ENCODE peak calls at places on chromosomes 6 and 20, in six cellular contexts. One of them, this sample, is unnamed.

GRCh38 chr20:37558779-37559178 is 31.1 kb upstream of the BLCAP start:
- DNase-seq in stomach: no peak
- DNase-seq in lung: no peak
- DNase-seq in GM04503: no peak
- DNase-seq in NCI-H748 treated with DMSO at 0.1 percent for 48 hours: no peak
- DNase-seq in stimulated activated CD4-positive, alpha-beta T cell treated with anti-CD3 and anti-CD28 coated beads, Interleukin-2, amount 100 ng/mL, for 48 hours: no peak
- DNase-seq in this sample: no peak

GRCh38 chr6:168640738-168641137 is 199.8 kb downstream of the SMOC2 start:
- DNase-seq in stomach: no peak
- DNase-seq in lung: no peak
- DNase-seq in GM04503: no peak
- DNase-seq in NCI-H748 treated with DMSO at 0.1 percent for 48 hours: no peak
- DNase-seq in stimulated activated CD4-positive, alpha-beta T cell treated with anti-CD3 and anti-CD28 coated beads, Interleukin-2, amount 100 ng/mL, for 48 hours: no peak
- DNase-seq in this sample: no peak

GRCh38 chr6:17289491-17290106 is 8.4 kb downstream of the RBM24 start:
- DNase-seq in stomach: no peak
- DNase-seq in lung: peak; percentile 82
- DNase-seq in GM04503: no peak
- DNase-seq in NCI-H748 treated with DMSO at 0.1 percent for 48 hours: no peak
- DNase-seq in stimulated activated CD4-positive, alpha-beta T cell treated with anti-CD3 and anti-CD28 coated beads, Interleukin-2, amount 100 ng/mL, for 48 hours: no peak
- DNase-seq in this sample: no peak

GRCh38 chr6:52155791-52156576 is 30.2 kb upstream of the IL17A start:
- DNase-seq in stomach: no peak
- DNase-seq in lung: no peak
- DNase-seq in GM04503: no peak
- DNase-seq in NCI-H748 treated with DMSO at 0.1 percent for 48 hours: no peak
- DNase-seq in stimulated activated CD4-positive, alpha-beta T cell treated with anti-CD3 and anti-CD28 coated beads, Interleukin-2, amount 100 ng/mL, for 48 hours: no peak
- DNase-seq in this sample: peak; percentile 8

GRCh38 chr20:32634041-32634805 is 39.5 kb downstream of the C20orf203 start:
- DNase-seq in stomach: no peak
- DNase-seq in lung: no peak
- DNase-seq in GM04503: no peak
- DNase-seq in NCI-H748 treated with DMSO at 0.1 percent for 48 hours: no peak
- DNase-seq in stimulated activated CD4-positive, alpha-beta T cell treated with anti-CD3 and anti-CD28 coated beads, Interleukin-2, amount 100 ng/mL, for 48 hours: no peak
- DNase-seq in this sample: peak; percentile 65

GRCh38 chr6:54244430-54244829 is 63.8 kb upstream of the TINAG start:
- DNase-seq in stomach: no peak
- DNase-seq in lung: no peak
- DNase-seq in GM04503: no peak
- DNase-seq in NCI-H748 treated with DMSO at 0.1 percent for 48 hours: no peak
- DNase-seq in stimulated activated CD4-positive, alpha-beta T cell treated with anti-CD3 and anti-CD28 coated beads, Interleukin-2, amount 100 ng/mL, for 48 hours: no peak
- DNase-seq in this sample: no peak

GRCh38 chr20:19185083-19185482 is 27.4 kb upstream of the SLC24A3 start:
- DNase-seq in stomach: no peak
- DNase-seq in lung: no peak
- DNase-seq in GM04503: no peak
- DNase-seq in NCI-H748 treated with DMSO at 0.1 percent for 48 hours: no peak
- DNase-seq in stimulated activated CD4-positive, alpha-beta T cell treated with anti-CD3 and anti-CD28 coated beads, Interleukin-2, amount 100 ng/mL, for 48 hours: no peak
- DNase-seq in this sample: no peak

GRCh38 chr6:126054802-126055201 is 68.5 kb downstream of the TRMT11 start:
- DNase-seq in stomach: no peak
- DNase-seq in lung: no peak
- DNase-seq in GM04503: no peak
- DNase-seq in NCI-H748 treated with DMSO at 0.1 percent for 48 hours: no peak
- DNase-seq in stimulated activated CD4-positive, alpha-beta T cell treated with anti-CD3 and anti-CD28 coated beads, Interleukin-2, amount 100 ng/mL, for 48 hours: no peak
- DNase-seq in this sample: no peak

GRCh38 chr6:26575494-26575939 is 21.2 kb upstream of the ABT1 start:
- DNase-seq in stomach: no peak
- DNase-seq in lung: no peak
- DNase-seq in GM04503: no peak
- DNase-seq in NCI-H748 treated with DMSO at 0.1 percent for 48 hours: no peak
- DNase-seq in stimulated activated CD4-positive, alpha-beta T cell treated with anti-CD3 and anti-CD28 coated beads, Interleukin-2, amount 100 ng/mL, for 48 hours: no peak
- DNase-seq in this sample: no peak

GRCh38 chr6:166169549-166170421 is 2.1 kb upstream of the TBXT start:
- DNase-seq in stomach: no peak
- DNase-seq in lung: no peak
- DNase-seq in GM04503: no peak
- DNase-seq in NCI-H748 treated with DMSO at 0.1 percent for 48 hours: no peak
- DNase-seq in stimulated activated CD4-positive, alpha-beta T cell treated with anti-CD3 and anti-CD28 coated beads, Interleukin-2, amount 100 ng/mL, for 48 hours: no peak
- DNase-seq in this sample: no peak

GRCh38 chr6:164325168-164325567 is 910.6 kb downstream of the QKI start:
- DNase-seq in stomach: no peak
- DNase-seq in lung: no peak
- DNase-seq in GM04503: no peak
- DNase-seq in NCI-H748 treated with DMSO at 0.1 percent for 48 hours: no peak
- DNase-seq in stimulated activated CD4-positive, alpha-beta T cell treated with anti-CD3 and anti-CD28 coated beads, Interleukin-2, amount 100 ng/mL, for 48 hours: no peak
- DNase-seq in this sample: no peak

GRCh38 chr20:43681991-43682410 is 15.1 kb downstream of the MYBL2 start:
- DNase-seq in stomach: no peak
- DNase-seq in lung: no peak
- DNase-seq in GM04503: no peak
- DNase-seq in NCI-H748 treated with DMSO at 0.1 percent for 48 hours: no peak
- DNase-seq in stimulated activated CD4-positive, alpha-beta T cell treated with anti-CD3 and anti-CD28 coated beads, Interleukin-2, amount 100 ng/mL, for 48 hours: no peak
- DNase-seq in this sample: peak; percentile 18

GRCh38 chr6:34531580-34532201 is 24.4 kb downstream of the SPDEF start:
- DNase-seq in stomach: no peak
- DNase-seq in lung: peak; percentile 52
- DNase-seq in GM04503: no peak
- DNase-seq in NCI-H748 treated with DMSO at 0.1 percent for 48 hours: no peak
- DNase-seq in stimulated activated CD4-positive, alpha-beta T cell treated with anti-CD3 and anti-CD28 coated beads, Interleukin-2, amount 100 ng/mL, for 48 hours: no peak
- DNase-seq in this sample: no peak

GRCh38 chr6:16770701-16771569 is 9.7 kb upstream of the ATXN1 start:
- DNase-seq in stomach: peak; percentile 83
- DNase-seq in lung: peak; percentile 77
- DNase-seq in GM04503: no peak
- DNase-seq in NCI-H748 treated with DMSO at 0.1 percent for 48 hours: peak; percentile 72
- DNase-seq in stimulated activated CD4-positive, alpha-beta T cell treated with anti-CD3 and anti-CD28 coated beads, Interleukin-2, amount 100 ng/mL, for 48 hours: peak; percentile 73
- DNase-seq in this sample: no peak

GRCh38 chr20:33680681-33681080 is 5.5 kb downstream of the E2F1 start:
- DNase-seq in stomach: no peak
- DNase-seq in lung: no peak
- DNase-seq in GM04503: no peak
- DNase-seq in NCI-H748 treated with DMSO at 0.1 percent for 48 hours: no peak
- DNase-seq in stimulated activated CD4-positive, alpha-beta T cell treated with anti-CD3 and anti-CD28 coated beads, Interleukin-2, amount 100 ng/mL, for 48 hours: no peak
- DNase-seq in this sample: no peak

GRCh38 chr6:34181903-34182302 is 36.0 kb upstream of the GRM4 start:
- DNase-seq in stomach: peak; percentile 20
- DNase-seq in lung: no peak
- DNase-seq in GM04503: no peak
- DNase-seq in NCI-H748 treated with DMSO at 0.1 percent for 48 hours: no peak
- DNase-seq in stimulated activated CD4-positive, alpha-beta T cell treated with anti-CD3 and anti-CD28 coated beads, Interleukin-2, amount 100 ng/mL, for 48 hours: no peak
- DNase-seq in this sample: no peak

GRCh38 chr20:58239216-58239615 is 10.8 kb upstream of the ANKRD60 start:
- DNase-seq in stomach: no peak
- DNase-seq in lung: no peak
- DNase-seq in GM04503: no peak
- DNase-seq in NCI-H748 treated with DMSO at 0.1 percent for 48 hours: no peak
- DNase-seq in stimulated activated CD4-positive, alpha-beta T cell treated with anti-CD3 and anti-CD28 coated beads, Interleukin-2, amount 100 ng/mL, for 48 hours: no peak
- DNase-seq in this sample: peak; percentile 67

GRCh38 chr6:16334671-16335070 is 96.3 kb downstream of the GMPR start:
- DNase-seq in stomach: no peak
- DNase-seq in lung: peak; percentile 43
- DNase-seq in GM04503: peak; percentile 85
- DNase-seq in NCI-H748 treated with DMSO at 0.1 percent for 48 hours: no peak
- DNase-seq in stimulated activated CD4-positive, alpha-beta T cell treated with anti-CD3 and anti-CD28 coated beads, Interleukin-2, amount 100 ng/mL, for 48 hours: no peak
- DNase-seq in this sample: no peak

GRCh38 chr6:136962661-136963060 is 40.6 kb downstream of the SLC35D3 start:
- DNase-seq in stomach: peak; percentile 65
- DNase-seq in lung: no peak
- DNase-seq in GM04503: no peak
- DNase-seq in NCI-H748 treated with DMSO at 0.1 percent for 48 hours: peak; percentile 92
- DNase-seq in stimulated activated CD4-positive, alpha-beta T cell treated with anti-CD3 and anti-CD28 coated beads, Interleukin-2, amount 100 ng/mL, for 48 hours: no peak
- DNase-seq in this sample: peak; percentile 72

GRCh38 chr6:87982134-87982533 is 65.5 kb upstream of the SPACA1 start:
- DNase-seq in stomach: no peak
- DNase-seq in lung: no peak
- DNase-seq in GM04503: no peak
- DNase-seq in NCI-H748 treated with DMSO at 0.1 percent for 48 hours: no peak
- DNase-seq in stimulated activated CD4-positive, alpha-beta T cell treated with anti-CD3 and anti-CD28 coated beads, Interleukin-2, amount 100 ng/mL, for 48 hours: no peak
- DNase-seq in this sample: no peak

GRCh38 chr20:25279403-25279802 is 31.5 kb downstream of the PYGB start:
- DNase-seq in stomach: no peak
- DNase-seq in lung: no peak
- DNase-seq in GM04503: no peak
- DNase-seq in NCI-H748 treated with DMSO at 0.1 percent for 48 hours: no peak
- DNase-seq in stimulated activated CD4-positive, alpha-beta T cell treated with anti-CD3 and anti-CD28 coated beads, Interleukin-2, amount 100 ng/mL, for 48 hours: no peak
- DNase-seq in this sample: no peak

GRCh38 chr20:32792316-32792715 is 27.4 kb upstream of the MAPRE1 start:
- DNase-seq in stomach: no peak
- DNase-seq in lung: no peak
- DNase-seq in GM04503: no peak
- DNase-seq in NCI-H748 treated with DMSO at 0.1 percent for 48 hours: no peak
- DNase-seq in stimulated activated CD4-positive, alpha-beta T cell treated with anti-CD3 and anti-CD28 coated beads, Interleukin-2, amount 100 ng/mL, for 48 hours: no peak
- DNase-seq in this sample: no peak

GRCh38 chr6:100554228-100554627 is 89.5 kb upstream of the SIM1 start:
- DNase-seq in stomach: no peak
- DNase-seq in lung: no peak
- DNase-seq in GM04503: no peak
- DNase-seq in NCI-H748 treated with DMSO at 0.1 percent for 48 hours: peak; percentile 93
- DNase-seq in stimulated activated CD4-positive, alpha-beta T cell treated with anti-CD3 and anti-CD28 coated beads, Interleukin-2, amount 100 ng/mL, for 48 hours: no peak
- DNase-seq in this sample: peak; percentile 9

GRCh38 chr6:10099086-10099499 is 315.8 kb downstream of the TFAP2A start:
- DNase-seq in stomach: peak; percentile 48
- DNase-seq in lung: no peak
- DNase-seq in GM04503: no peak
- DNase-seq in NCI-H748 treated with DMSO at 0.1 percent for 48 hours: peak; percentile 88
- DNase-seq in stimulated activated CD4-positive, alpha-beta T cell treated with anti-CD3 and anti-CD28 coated beads, Interleukin-2, amount 100 ng/mL, for 48 hours: no peak
- DNase-seq in this sample: peak; percentile 18

GRCh38 chr6:79672631-79673065 is 41.5 kb downstream of the SH3BGRL2 start:
- DNase-seq in stomach: no peak
- DNase-seq in lung: no peak
- DNase-seq in GM04503: no peak
- DNase-seq in NCI-H748 treated with DMSO at 0.1 percent for 48 hours: no peak
- DNase-seq in stimulated activated CD4-positive, alpha-beta T cell treated with anti-CD3 and anti-CD28 coated beads, Interleukin-2, amount 100 ng/mL, for 48 hours: no peak
- DNase-seq in this sample: peak; percentile 59

GRCh38 chr20:10225439-10226080 is 6.9 kb downstream of the SNAP25 start:
- DNase-seq in stomach: no peak
- DNase-seq in lung: no peak
- DNase-seq in GM04503: no peak
- DNase-seq in NCI-H748 treated with DMSO at 0.1 percent for 48 hours: peak; percentile 22
- DNase-seq in stimulated activated CD4-positive, alpha-beta T cell treated with anti-CD3 and anti-CD28 coated beads, Interleukin-2, amount 100 ng/mL, for 48 hours: no peak
- DNase-seq in this sample: no peak

GRCh38 chr20:48826883-48827771 is 672 bp downstream of the PREX1 start:
- DNase-seq in stomach: peak; percentile 37
- DNase-seq in lung: no peak
- DNase-seq in GM04503: no peak
- DNase-seq in NCI-H748 treated with DMSO at 0.1 percent for 48 hours: no peak
- DNase-seq in stimulated activated CD4-positive, alpha-beta T cell treated with anti-CD3 and anti-CD28 coated beads, Interleukin-2, amount 100 ng/mL, for 48 hours: no peak
- DNase-seq in this sample: peak; percentile 26

GRCh38 chr6:3259491-3259958 is 778 bp downstream of the PSMG4 start:
- DNase-seq in stomach: peak; percentile 54
- DNase-seq in lung: no peak
- DNase-seq in GM04503: no peak
- DNase-seq in NCI-H748 treated with DMSO at 0.1 percent for 48 hours: peak; percentile 41
- DNase-seq in stimulated activated CD4-positive, alpha-beta T cell treated with anti-CD3 and anti-CD28 coated beads, Interleukin-2, amount 100 ng/mL, for 48 hours: peak; percentile 22
- DNase-seq in this sample: peak; percentile 5

GRCh38 chr6:5956939-5957338 is 49.8 kb downstream of the NRN1 start:
- DNase-seq in stomach: no peak
- DNase-seq in lung: no peak
- DNase-seq in GM04503: no peak
- DNase-seq in NCI-H748 treated with DMSO at 0.1 percent for 48 hours: no peak
- DNase-seq in stimulated activated CD4-positive, alpha-beta T cell treated with anti-CD3 and anti-CD28 coated beads, Interleukin-2, amount 100 ng/mL, for 48 hours: no peak
- DNase-seq in this sample: no peak

GRCh38 chr20:50038169-50038568 is 55.4 kb downstream of the SNAI1 start:
- DNase-seq in stomach: no peak
- DNase-seq in lung: no peak
- DNase-seq in GM04503: no peak
- DNase-seq in NCI-H748 treated with DMSO at 0.1 percent for 48 hours: no peak
- DNase-seq in stimulated activated CD4-positive, alpha-beta T cell treated with anti-CD3 and anti-CD28 coated beads, Interleukin-2, amount 100 ng/mL, for 48 hours: no peak
- DNase-seq in this sample: no peak

GRCh38 chr6:35047265-35048011 is 93.7 kb downstream of the TCP11 start:
- DNase-seq in stomach: no peak
- DNase-seq in lung: no peak
- DNase-seq in GM04503: peak; percentile 53
- DNase-seq in NCI-H748 treated with DMSO at 0.1 percent for 48 hours: no peak
- DNase-seq in stimulated activated CD4-positive, alpha-beta T cell treated with anti-CD3 and anti-CD28 coated beads, Interleukin-2, amount 100 ng/mL, for 48 hours: no peak
- DNase-seq in this sample: no peak

GRCh38 chr6:73134588-73134987 is 90.7 kb downstream of the KHDC1L start:
- DNase-seq in stomach: no peak
- DNase-seq in lung: no peak
- DNase-seq in GM04503: peak; percentile 18
- DNase-seq in NCI-H748 treated with DMSO at 0.1 percent for 48 hours: no peak
- DNase-seq in stimulated activated CD4-positive, alpha-beta T cell treated with anti-CD3 and anti-CD28 coated beads, Interleukin-2, amount 100 ng/mL, for 48 hours: peak; percentile 26
- DNase-seq in this sample: no peak

GRCh38 chr6:149059557-149059956 is 258.0 kb upstream of the TAB2 start:
- DNase-seq in stomach: no peak
- DNase-seq in lung: no peak
- DNase-seq in GM04503: no peak
- DNase-seq in NCI-H748 treated with DMSO at 0.1 percent for 48 hours: no peak
- DNase-seq in stimulated activated CD4-positive, alpha-beta T cell treated with anti-CD3 and anti-CD28 coated beads, Interleukin-2, amount 100 ng/mL, for 48 hours: no peak
- DNase-seq in this sample: no peak

GRCh38 chr6:75751443-75751842 is 2.4 kb downstream of the MYO6 start:
- DNase-seq in stomach: no peak
- DNase-seq in lung: no peak
- DNase-seq in GM04503: no peak
- DNase-seq in NCI-H748 treated with DMSO at 0.1 percent for 48 hours: no peak
- DNase-seq in stimulated activated CD4-positive, alpha-beta T cell treated with anti-CD3 and anti-CD28 coated beads, Interleukin-2, amount 100 ng/mL, for 48 hours: no peak
- DNase-seq in this sample: no peak

GRCh38 chr6:20333870-20334269 is 67.8 kb upstream of the E2F3 start:
- DNase-seq in stomach: no peak
- DNase-seq in lung: no peak
- DNase-seq in GM04503: no peak
- DNase-seq in NCI-H748 treated with DMSO at 0.1 percent for 48 hours: no peak
- DNase-seq in stimulated activated CD4-positive, alpha-beta T cell treated with anti-CD3 and anti-CD28 coated beads, Interleukin-2, amount 100 ng/mL, for 48 hours: no peak
- DNase-seq in this sample: no peak

GRCh38 chr20:46801003-46801702 is 91.7 kb downstream of the SLC2A10 start:
- DNase-seq in stomach: no peak
- DNase-seq in lung: no peak
- DNase-seq in GM04503: no peak
- DNase-seq in NCI-H748 treated with DMSO at 0.1 percent for 48 hours: no peak
- DNase-seq in stimulated activated CD4-positive, alpha-beta T cell treated with anti-CD3 and anti-CD28 coated beads, Interleukin-2, amount 100 ng/mL, for 48 hours: no peak
- DNase-seq in this sample: no peak

GRCh38 chr6:11428351-11428750 is 109.2 kb upstream of the TMEM170B start:
- DNase-seq in stomach: no peak
- DNase-seq in lung: no peak
- DNase-seq in GM04503: no peak
- DNase-seq in NCI-H748 treated with DMSO at 0.1 percent for 48 hours: no peak
- DNase-seq in stimulated activated CD4-positive, alpha-beta T cell treated with anti-CD3 and anti-CD28 coated beads, Interleukin-2, amount 100 ng/mL, for 48 hours: no peak
- DNase-seq in this sample: no peak

GRCh38 chr6:26322645-26323482 is 42.1 kb upstream of the BTN3A2 start:
- DNase-seq in stomach: no peak
- DNase-seq in lung: peak; percentile 53
- DNase-seq in GM04503: peak; percentile 85
- DNase-seq in NCI-H748 treated with DMSO at 0.1 percent for 48 hours: peak; percentile 89
- DNase-seq in stimulated activated CD4-positive, alpha-beta T cell treated with anti-CD3 and anti-CD28 coated beads, Interleukin-2, amount 100 ng/mL, for 48 hours: peak; percentile 70
- DNase-seq in this sample: peak; percentile 39

GRCh38 chr6:82022614-82023102 is 224.9 kb downstream of the IBTK start:
- DNase-seq in stomach: no peak
- DNase-seq in lung: no peak
- DNase-seq in GM04503: no peak
- DNase-seq in NCI-H748 treated with DMSO at 0.1 percent for 48 hours: no peak
- DNase-seq in stimulated activated CD4-positive, alpha-beta T cell treated with anti-CD3 and anti-CD28 coated beads, Interleukin-2, amount 100 ng/mL, for 48 hours: no peak
- DNase-seq in this sample: no peak

This sample was measured in DMS79 treated with DMSO at 0.1 percent for 48 hours.